ENCODE peak calls at places on chromosomes 5 and 9, in five cellular contexts. N, M, W, R and K are unnamed samples.

GRCh38 chr5:148043705-148044104 is 20.1 kb upstream of the SPINK5 start:
- DNase-seq in N (no peak), M (no peak), W (no peak), R (no peak), K (no peak)

GRCh38 chr5:62977641-62978040 is 399.0 kb downstream of the LRRC70 start:
- DNase-seq in N (no peak), M (no peak), W (no peak), R (no peak), K (no peak)

GRCh38 chr5:14946813-14947640 is 75.4 kb upstream of the ANKH start:
- DNase-seq in N (no peak), M (no peak), W (no peak), R (peak), K (no peak)

GRCh38 chr9:14395300-14396082 is 81.5 kb upstream of the NFIB start:
- DNase-seq in N (no peak), M (peak), W (no peak), R (no peak), K (no peak)

GRCh38 chr9:69121155-69122085 is 52.7 kb upstream of the TJP2 start:
- DNase-seq in N (peak), M (peak), W (peak), R (no peak), K (no peak)

GRCh38 chr5:66144799-66145390 is 795 bp downstream of the SREK1 start:
- DNase-seq in N (no peak), M (no peak), W (no peak), R (no peak), K (peak)

GRCh38 chr9:20744046-20744630 is 60.1 kb downstream of the FOCAD start:
- DNase-seq in N (no peak), M (no peak), W (no peak), R (no peak), K (no peak)

GRCh38 chr5:30539004-30539634 is 654.4 kb upstream of the CDH6 start:
- DNase-seq in N (peak), M (peak), W (no peak), R (no peak), K (peak)

GRCh38 chr9:110040788-110041187 is 167.2 kb downstream of the C9orf152 start:
- DNase-seq in N (no peak), M (no peak), W (no peak), R (peak), K (peak)

GRCh38 chr5:78162253-78162862 is 132.1 kb downstream of the AP3B1 start:
- DNase-seq in N (no peak), M (no peak), W (no peak), R (peak), K (no peak)

GRCh38 chr9:93456504-93456903 is 3.1 kb upstream of the FAM120AOS start:
- DNase-seq in N (no peak), M (no peak), W (no peak), R (no peak), K (no peak)

GRCh38 chr5:53073349-53073748 is 36.2 kb downstream of the MOCS2 start:
- DNase-seq in N (no peak), M (no peak), W (no peak), R (peak), K (no peak)

GRCh38 chr5:14383923-14384322 is 197.7 kb upstream of the OTULINL start:
- DNase-seq in N (no peak), M (no peak), W (no peak), R (no peak), K (no peak)

DNA sequence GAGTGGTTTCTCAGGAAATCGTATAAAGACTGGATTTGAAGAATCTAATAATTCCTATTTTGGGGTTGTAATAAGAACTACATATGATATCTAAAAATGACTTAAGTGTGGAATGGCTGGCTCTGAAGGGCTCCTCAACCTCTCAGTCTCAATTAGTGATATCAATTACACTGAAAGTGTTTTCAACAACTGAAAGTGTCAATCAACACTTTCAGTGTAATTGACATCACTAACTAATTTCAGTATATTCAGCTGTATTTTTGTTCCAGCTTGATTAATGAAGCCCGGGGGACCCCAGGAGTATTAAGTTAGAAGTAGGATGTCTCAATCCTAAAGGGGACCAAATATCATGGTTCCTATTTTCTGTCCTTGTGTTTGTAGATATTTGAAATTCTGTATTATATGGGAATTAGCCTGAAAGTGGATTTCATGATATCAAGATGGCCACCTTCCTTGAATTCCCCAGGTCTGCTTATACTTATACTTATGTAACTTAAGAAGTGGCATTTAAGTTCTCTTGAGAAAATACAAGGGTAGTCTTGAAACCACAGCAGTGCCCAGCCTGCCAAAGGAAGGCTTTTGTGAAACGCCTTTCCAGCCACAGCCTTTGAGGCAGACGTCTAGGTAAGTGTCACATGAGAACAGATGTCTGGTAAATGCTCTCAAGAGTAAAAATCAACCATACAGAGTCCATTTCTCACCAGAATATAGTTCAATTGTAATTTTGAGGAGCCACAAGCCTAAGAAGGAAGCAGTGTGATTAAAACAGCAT is 4.6 kb downstream of the BASP1 start:
- DNase-seq in N (no peak), M (no peak), W (no peak), R (no peak), K (no peak)
- H3K4me3 ChIP-seq in N (no peak), M (no peak), W (no peak), R (no peak), K (peak)

GRCh38 chr5:169778622-169779596 is 141.8 kb downstream of the DOCK2 start:
- DNase-seq in N (no peak), M (no peak), W (no peak), R (no peak), K (no peak)
- H3K4me3 ChIP-seq in N (no peak), M (no peak), W (no peak), R (no peak), K (no peak)

GRCh38 chr9:118736406-118736805 is 632.8 kb downstream of the BRINP1 start:
- DNase-seq in N (no peak), M (no peak), W (no peak), R (no peak), K (no peak)
- H3K4me3 ChIP-seq in N (no peak), M (no peak), W (no peak), R (no peak), K (no peak)

GRCh38 chr5:139985290-139985689 is 57.8 kb downstream of the NRG2 start:
- DNase-seq in N (no peak), M (no peak), W (no peak), R (peak), K (no peak)
- H3K4me3 ChIP-seq in N (no peak), M (no peak), W (no peak), R (no peak), K (no peak)

DNA sequence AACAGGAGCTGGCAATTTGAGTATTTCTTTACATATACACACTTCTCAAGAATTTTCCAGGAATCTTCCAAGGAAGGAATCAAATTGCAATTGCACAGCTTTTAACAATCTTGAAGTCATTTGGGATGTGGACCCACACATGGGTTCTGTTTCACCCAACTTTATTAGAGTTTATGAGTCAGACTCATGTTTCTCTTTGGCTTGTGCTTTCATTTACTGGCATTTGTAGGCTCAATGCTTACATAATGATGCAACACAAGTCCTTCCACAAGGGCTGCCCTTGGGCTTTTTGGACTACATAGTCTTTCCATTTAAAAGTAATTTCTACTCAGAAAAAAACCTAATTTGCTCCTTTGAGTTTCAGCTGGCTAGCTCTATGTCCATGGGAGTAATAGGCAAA is 4.6 kb upstream of the CDC37L1 start:
- DNase-seq in N (no peak), M (no peak), W (no peak), R (peak), K (peak)
- H3K4me3 ChIP-seq in N (no peak), M (no peak), W (no peak), R (no peak), K (no peak)

GRCh38 chr9:94588681-94589080 is 4.9 kb downstream of the FBP2 start:
- DNase-seq in N (no peak), M (no peak), W (peak), R (no peak), K (no peak)

GRCh38 chr9:94586316-94586715 is 7.3 kb downstream of the FBP2 start:
- DNase-seq in N (no peak), M (no peak), W (no peak), R (no peak), K (no peak)

GRCh38 chr9:94586814-94587213 is 6.8 kb downstream of the FBP2 start:
- DNase-seq in N (no peak), M (no peak), W (peak), R (peak), K (no peak)

GRCh38 chr9:94581711-94582110 is 11.9 kb downstream of the FBP2 start:
- DNase-seq in N (no peak), M (no peak), W (peak), R (no peak), K (no peak)

GRCh38 chr9:94584555-94584954 is 9.1 kb downstream of the FBP2 start:
- DNase-seq in N (no peak), M (no peak), W (peak), R (no peak), K (no peak)
- H3K4me3 ChIP-seq in N (no peak), M (no peak), W (no peak), R (no peak), K (no peak)

DNA sequence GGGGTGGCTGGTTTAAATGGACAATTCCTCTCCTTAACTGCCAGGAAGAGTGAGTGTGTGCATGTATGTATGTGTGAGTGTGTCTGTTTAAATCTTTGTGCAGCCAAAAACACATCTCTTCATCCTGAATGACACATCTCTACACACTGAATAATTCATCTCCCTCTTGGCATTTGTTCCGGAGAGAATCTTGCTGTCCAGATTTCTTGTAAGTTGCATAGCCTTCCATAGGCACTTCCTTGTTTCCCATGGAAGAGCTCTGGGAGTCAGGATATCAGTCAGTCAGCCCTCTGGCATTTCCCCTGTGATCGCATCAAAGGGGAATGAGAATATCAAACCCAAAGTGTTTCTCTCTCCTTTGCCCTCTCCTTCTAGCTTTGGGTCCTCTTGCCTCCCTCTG is 74.7 kb downstream of the WWC1 start:
- DNase-seq in N (no peak), M (no peak), W (no peak), R (peak), K (peak)
- H3K4me3 ChIP-seq in N (no peak), M (no peak), W (no peak), R (no peak), K (no peak)

GRCh38 chr9:106992186-106992585 is 129.2 kb downstream of the ZNF462 start:
- DNase-seq in N (no peak), M (no peak), W (no peak), R (no peak), K (no peak)
- H3K4me3 ChIP-seq in N (no peak), M (no peak), W (no peak), R (no peak), K (no peak)

GRCh38 chr9:135888766-135889394 is 18.5 kb downstream of the CAMSAP1 start:
- DNase-seq in N (no peak), M (no peak), W (no peak), R (no peak), K (no peak)
- H3K4me3 ChIP-seq in N (no peak), M (no peak), W (no peak), R (no peak), K (no peak)